ENCODE peak calls at places on chromosomes 13 and 19, in five cellular contexts. G is H9, K is IMR-90, I is H1, Y is mesendoderm. H is an unnamed sample.

GRCh38 chr13:29594310-29594709 is 1.2 kb downstream of the SLC7A1 start:
- DNase-seq in Y (peak; percentile 71), G (no peak), K (peak; percentile 91), I (no peak), H (peak; percentile 24)

GRCh38 chr13:23510979-23511735 is 59.1 kb upstream of the TNFRSF19 start:
- DNase-seq in Y (peak; percentile 76), K (peak; percentile 75), G (no peak), I (no peak), H (no peak)

GRCh38 chr19:2055871-2056809 is 5.1 kb upstream of the MKNK2 start:
- DNase-seq in G (no peak), I (no peak), Y (peak; percentile 78), K (peak; percentile 64), H (no peak)

GRCh38 chr13:106532111-106532929 is 3.1 kb downstream of the EFNB2 start:
- DNase-seq in Y (peak; percentile 47), G (no peak), K (peak; percentile 32), I (no peak), H (no peak)

GRCh38 chr13:34933349-34933748 is 8.7 kb upstream of the NBEA start:
- DNase-seq in Y (no peak), I (no peak), K (no peak), G (no peak), H (no peak)

GRCh38 chr19:33469171-33470039 is 52.2 kb downstream of the PEPD start:
- DNase-seq in Y (no peak), I (no peak), K (no peak), G (peak; percentile 20), H (no peak)

GRCh38 chr13:97574926-97575325 is 141.0 kb downstream of the RAP2A start:
- DNase-seq in I (peak; percentile 34), Y (peak; percentile 89), K (peak; percentile 52), G (peak; percentile 72), H (no peak)

GRCh38 chr19:11381535-11382369 is 2.4 kb downstream of the EPOR start:
- DNase-seq in I (no peak), G (peak; percentile 96), K (peak; percentile 88), Y (peak; percentile 96), H (peak; percentile 83)

GRCh38 chr13:36998624-36999041 is 507 bp downstream of the ALG5 start:
- DNase-seq in I (no peak), Y (peak; percentile 33), K (no peak), G (peak; percentile 34), H (no peak)

GRCh38 chr19:20238025-20238623 is 71.1 kb downstream of the ZNF486 start:
- DNase-seq in K (peak; percentile 77), I (peak; percentile 78), G (peak; percentile 97), Y (peak; percentile 99), H (peak; percentile 93)

GRCh38 chr13:75178436-75178835 is 303.5 kb downstream of the TBC1D4 start:
- DNase-seq in K (no peak), I (no peak), Y (no peak), G (no peak), H (no peak)

GRCh38 chr13:86986448-86986847 is 684.7 kb upstream of the SLITRK5 start:
- DNase-seq in K (peak; percentile 25), I (no peak), Y (peak; percentile 16), G (no peak), H (peak; percentile 52)

GRCh38 chr13:32136061-32136460 is 104.5 kb downstream of the FRY start:
- DNase-seq in G (no peak), I (no peak), Y (no peak), K (no peak), H (no peak)

GRCh38 chr19:37975071-37975470 is 68.1 kb downstream of the SIPA1L3 start:
- DNase-seq in K (no peak), Y (no peak), G (no peak), I (no peak), H (no peak)

GRCh38 chr19:19615086-19615485 is 3.4 kb downstream of the PBX4 start:
- DNase-seq in Y (no peak), K (peak; percentile 46), I (no peak), G (no peak), H (no peak)

GRCh38 chr19:42114412-42114811 is 17.8 kb downstream of the POU2F2 start:
- DNase-seq in I (no peak), G (peak; percentile 55), Y (no peak), K (no peak), H (no peak)

GRCh38 chr13:25109341-25109740 is 13.4 kb downstream of the PABPC3 start:
- DNase-seq in Y (no peak), K (no peak), I (no peak), G (no peak), H (no peak)

GRCh38 chr13:85631801-85632200 is 167.4 kb downstream of the SLITRK6 start:
- DNase-seq in Y (no peak), I (no peak), G (no peak), K (peak; percentile 9), H (no peak)

GRCh38 chr19:5020368-5020767 is 51.5 kb downstream of the KDM4B start:
- DNase-seq in Y (no peak), K (no peak), G (no peak), I (no peak), H (no peak)

GRCh38 chr19:34480971-34481821 is at the start of gene WTIP:
- DNase-seq in K (peak; percentile 88), G (peak; percentile 74), I (no peak), Y (peak; percentile 95), H (peak; percentile 89)

GRCh38 chr19:34667349-34668076 is 9.4 kb downstream of the SCGB2B2 start:
- DNase-seq in G (peak; percentile 53), I (no peak), K (peak; percentile 27), Y (no peak), H (no peak)

GRCh38 chr13:40434516-40435397 is 231.7 kb downstream of the FOXO1 start:
- DNase-seq in I (no peak), Y (no peak), K (no peak), G (no peak), H (no peak)

GRCh38 chr19:36054733-36055686 is at the start of gene WDR62:
- DNase-seq in Y (peak; percentile 94), I (no peak), K (no peak), G (peak; percentile 92), H (peak; percentile 94)

GRCh38 chr19:38319421-38320258 is at the start of gene KCNK6:
- DNase-seq in G (peak; percentile 78), I (no peak), Y (peak; percentile 34), K (no peak), H (no peak)

GRCh38 chr19:1247747-1248453 is 483 bp upstream of the MIDN start:
- DNase-seq in G (peak; percentile 75), K (peak; percentile 70), I (no peak), Y (peak; percentile 71), H (no peak)

GRCh38 chr19:2051771-2052704 is 994 bp upstream of the MKNK2 start:
- DNase-seq in I (no peak), Y (no peak), K (no peak), G (peak; percentile 30), H (no peak)

GRCh38 chr13:112446347-112446861 is 70.2 kb downstream of the SPACA7 start:
- DNase-seq in K (no peak), G (peak; percentile 18), I (no peak), Y (no peak), H (no peak)

GRCh38 chr13:64347662-64348061 is 2882.5 kb downstream of the PCDH9 start:
- DNase-seq in I (no peak), Y (no peak), G (no peak), K (peak; percentile 19), H (no peak)

GRCh38 chr19:8505680-8506401 is 3.4 kb upstream of the PRAM1 start:
- DNase-seq in K (peak; percentile 49), Y (peak; percentile 85), I (peak; percentile 49), G (peak; percentile 83), H (peak; percentile 83)

GRCh38 chr19:18450934-18451836 is 13.3 kb upstream of the ISYNA1 start:
- DNase-seq in K (peak; percentile 64), I (no peak), G (peak; percentile 86), Y (peak; percentile 58), H (peak; percentile 74)
- H4K8ac ChIP-seq in K (no peak overlapping the region), I (peak overlapping the region; percentile 84), G (no peak overlapping the region), Y (no peak overlapping the region), H (no peak overlapping the region)

GRCh38 chr19:46901701-46902401 is 41.1 kb downstream of the ARHGAP35 start:
- DNase-seq in I (no peak), K (peak; percentile 37), G (no peak), Y (no peak), H (no peak)
- H2AK5ac ChIP-seq in I (no peak overlapping the region), K (no peak overlapping the region), G (no peak overlapping the region), Y (no peak overlapping the region), H (no peak overlapping the region)

GRCh38 chr19:46210634-46211033 is 18.9 kb upstream of the IGFL1 start:
- DNase-seq in Y (no peak), I (no peak), K (no peak), G (no peak), H (no peak)
- H4K8ac ChIP-seq in Y (no peak overlapping the region), I (no peak overlapping the region), K (no peak overlapping the region), G (no peak overlapping the region), H (no peak overlapping the region)

DNA sequence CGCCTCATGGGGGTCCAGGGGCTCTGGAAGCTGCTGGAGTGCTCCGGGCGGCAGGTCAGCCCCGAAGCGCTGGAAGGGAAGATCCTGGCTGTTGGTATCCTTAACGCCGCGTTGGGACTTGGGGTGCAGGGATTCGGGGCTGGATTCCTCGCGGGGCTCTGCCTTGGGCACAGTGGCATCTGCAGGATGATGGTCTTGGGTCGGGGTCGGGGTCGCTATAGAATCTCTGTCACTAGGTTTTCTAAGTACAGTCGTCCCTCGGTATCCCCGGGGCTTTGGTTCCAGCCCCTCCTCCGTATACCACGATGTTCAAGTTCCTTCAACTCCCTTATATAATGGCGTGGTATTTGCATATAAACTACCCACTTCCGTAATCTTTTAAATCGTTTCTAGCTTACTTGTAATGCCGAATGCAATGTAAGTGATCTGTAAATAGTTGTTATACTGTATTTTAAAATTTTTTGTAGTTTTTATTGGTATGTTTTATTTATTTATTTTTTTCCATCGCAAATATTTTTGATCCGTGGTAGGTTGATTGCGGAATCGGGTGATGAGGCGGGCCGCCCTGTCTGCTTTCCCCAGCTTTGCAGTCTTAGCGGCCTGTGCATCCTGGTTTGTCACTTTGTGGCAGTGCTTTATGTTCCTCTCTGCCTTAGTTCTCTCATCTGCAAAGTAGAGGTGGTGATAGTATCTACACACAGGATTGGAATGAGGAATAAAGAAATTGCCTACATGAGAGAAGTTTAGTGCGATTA is 606 bp downstream of the ERCC5 start:
- DNase-seq in G (peak; percentile 37), K (peak; percentile 30), I (no peak), Y (peak; percentile 29), H (no peak)
- H2AK5ac ChIP-seq in G (no peak overlapping the region), K (no peak overlapping the region), I (no peak overlapping the region), Y (no peak overlapping the region), H (no peak overlapping the region)

DNA sequence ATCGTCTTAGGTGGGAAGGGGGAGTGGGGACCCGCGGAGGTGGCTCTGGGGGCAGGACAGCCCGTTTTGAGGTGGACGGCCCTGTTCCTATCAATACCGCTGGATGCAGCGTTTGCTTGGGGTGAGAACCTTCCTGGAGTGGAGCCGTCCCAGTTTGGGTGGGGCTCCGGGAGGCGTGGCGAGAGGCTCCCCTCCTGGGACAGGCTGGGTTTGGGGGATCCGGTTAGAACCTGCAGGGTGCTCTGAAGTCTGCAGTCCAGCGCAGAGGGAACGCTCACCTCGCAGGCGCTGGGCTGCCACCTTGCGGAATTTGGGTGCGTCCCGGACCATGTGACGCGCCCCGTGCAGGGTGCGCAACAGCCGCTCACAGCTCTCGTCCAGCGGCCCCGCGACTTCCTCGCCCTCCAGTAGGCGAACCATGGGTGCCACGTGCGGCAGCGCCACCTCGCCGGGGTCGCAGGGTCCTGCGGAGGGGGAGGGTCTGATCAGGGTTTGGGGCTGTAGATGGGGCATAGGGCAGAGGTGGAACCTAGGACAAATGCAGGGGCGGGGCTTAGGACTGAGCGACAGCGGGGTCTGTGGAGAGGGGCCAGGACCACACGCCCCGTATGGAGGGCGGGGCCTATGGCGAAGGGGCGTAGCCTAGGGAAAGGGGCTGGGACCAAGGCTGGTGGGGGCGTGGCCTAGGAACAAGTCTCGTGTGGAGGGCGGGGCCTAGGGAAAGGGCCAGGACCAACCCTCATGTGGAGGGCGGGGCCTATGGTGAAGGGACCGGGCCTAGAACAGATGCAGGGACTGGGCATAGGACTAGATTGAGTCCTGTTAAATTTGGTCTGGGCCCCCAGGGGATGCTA is 13.8 kb downstream of the SH2D3A start:
- DNase-seq in Y (peak; percentile 97), I (peak; percentile 97), K (peak; percentile 15), G (peak; percentile 98), H (peak; percentile 90)
- H4K8ac ChIP-seq in Y (no peak overlapping the region), I (peak overlapping the region; percentile 45), K (peak overlapping the region; percentile 25), G (no peak overlapping the region), H (no peak overlapping the region)

H was measured in neuronal stem cell.